ENCODE peak calls at places on chromosomes 16 and 17, in five cellular contexts. F, X, K, L and S are unnamed samples.

GRCh38 chr17:33390479-33391027 is 97.5 kb upstream of the ASIC2 start:
- DNase-seq in F (no peak), X (no peak), K (no peak), L (no peak), S (no peak)

GRCh38 chr16:57800213-57801097 is 1.8 kb downstream of the KIFC3 start:
- DNase-seq in F (no peak), X (no peak), K (no peak), L (peak), S (no peak)

GRCh38 chr17:42354956-42355843 is 33.0 kb downstream of the STAT3 start:
- DNase-seq in F (no peak), X (no peak), K (no peak), L (no peak), S (no peak)

GRCh38 chr17:64780096-64781012 is 118.2 kb upstream of the SMURF2 start:
- DNase-seq in F (peak), X (no peak), K (no peak), L (no peak), S (peak)

GRCh38 chr17:16820161-16820877 is 130.3 kb downstream of the CCDC144A start:
- DNase-seq in F (no peak), X (no peak), K (no peak), L (no peak), S (no peak)

GRCh38 chr17:65723356-65723928 is 162.0 kb upstream of the AXIN2 start:
- DNase-seq in F (no peak), X (no peak), K (no peak), L (no peak), S (no peak)

GRCh38 chr16:84547539-84548058 is 43.1 kb upstream of the MEAK7 start:
- DNase-seq in F (no peak), X (no peak), K (no peak), L (no peak), S (no peak)

GRCh38 chr17:292531-293382 is 59.9 kb downstream of the RPH3AL start:
- DNase-seq in F (no peak), X (no peak), K (no peak), L (no peak), S (no peak)

GRCh38 chr17:79583475-79583874 is 27.4 kb downstream of the RBFOX3 start:
- DNase-seq in F (no peak), X (no peak), K (no peak), L (no peak), S (no peak)

GRCh38 chr16:53091508-53092211 is 36.9 kb downstream of the CHD9 start:
- DNase-seq in F (no peak), X (peak), K (no peak), L (no peak), S (no peak)

GRCh38 chr17:12790806-12791148 is 1.5 kb downstream of the ARHGAP44 start:
- DNase-seq in F (no peak), X (no peak), K (no peak), L (no peak), S (no peak)

GRCh38 chr17:57783338-57783742 is 38.2 kb upstream of the CCDC182 start:
- DNase-seq in F (peak), X (no peak), K (peak), L (peak), S (peak)

GRCh38 chr16:14486520-14487303 is 143.3 kb downstream of the PARN start:
- DNase-seq in F (no peak), X (no peak), K (no peak), L (peak), S (no peak)

GRCh38 chr16:67236551-67237395 is 9.8 kb downstream of the TMEM208 start:
- DNase-seq in F (peak), X (no peak), K (peak), L (peak), S (peak)

GRCh38 chr17:57862990-57863667 is 13.3 kb upstream of the MRPS23 start:
- DNase-seq in F (no peak), X (no peak), K (no peak), L (peak), S (no peak)

GRCh38 chr17:68705331-68706166 is 104.4 kb upstream of the FAM20A start:
- DNase-seq in F (no peak), X (no peak), K (no peak), L (no peak), S (no peak)

GRCh38 chr16:56279132-56279531 is 87.8 kb downstream of the GNAO1 start:
- DNase-seq in F (no peak), X (no peak), K (no peak), L (peak), S (no peak)

GRCh38 chr16:20774703-20775362 is 11.0 kb downstream of the ACSM3 start:
- DNase-seq in F (peak), X (peak), K (peak), L (peak), S (peak)

GRCh38 chr17:81859906-81860755 is at the start of gene P4HB:
- DNase-seq in F (no peak), X (no peak), K (no peak), L (no peak), S (no peak)
- TF ChIP-seq POLR2A in F (peak), X (peak), K (peak), L (peak), S (peak)

GRCh38 chr17:76502326-76503211 is 1.3 kb upstream of the RHBDF2 start:
- DNase-seq in F (no peak), X (no peak), K (no peak), L (no peak), S (no peak)

GRCh38 chr17:76501827-76502307 is 644 bp upstream of the RHBDF2 start:
- DNase-seq in F (no peak), X (no peak), K (no peak), L (no peak), S (no peak)

GRCh38 chr17:76500745-76501017 is 542 bp downstream of the RHBDF2 start:
- DNase-seq in F (no peak), X (no peak), K (no peak), L (no peak), S (no peak)

GRCh38 chr17:76500074-76500744 is 1.0 kb downstream of the RHBDF2 start:
- DNase-seq in F (no peak), X (no peak), K (no peak), L (no peak), S (no peak)

DNA sequence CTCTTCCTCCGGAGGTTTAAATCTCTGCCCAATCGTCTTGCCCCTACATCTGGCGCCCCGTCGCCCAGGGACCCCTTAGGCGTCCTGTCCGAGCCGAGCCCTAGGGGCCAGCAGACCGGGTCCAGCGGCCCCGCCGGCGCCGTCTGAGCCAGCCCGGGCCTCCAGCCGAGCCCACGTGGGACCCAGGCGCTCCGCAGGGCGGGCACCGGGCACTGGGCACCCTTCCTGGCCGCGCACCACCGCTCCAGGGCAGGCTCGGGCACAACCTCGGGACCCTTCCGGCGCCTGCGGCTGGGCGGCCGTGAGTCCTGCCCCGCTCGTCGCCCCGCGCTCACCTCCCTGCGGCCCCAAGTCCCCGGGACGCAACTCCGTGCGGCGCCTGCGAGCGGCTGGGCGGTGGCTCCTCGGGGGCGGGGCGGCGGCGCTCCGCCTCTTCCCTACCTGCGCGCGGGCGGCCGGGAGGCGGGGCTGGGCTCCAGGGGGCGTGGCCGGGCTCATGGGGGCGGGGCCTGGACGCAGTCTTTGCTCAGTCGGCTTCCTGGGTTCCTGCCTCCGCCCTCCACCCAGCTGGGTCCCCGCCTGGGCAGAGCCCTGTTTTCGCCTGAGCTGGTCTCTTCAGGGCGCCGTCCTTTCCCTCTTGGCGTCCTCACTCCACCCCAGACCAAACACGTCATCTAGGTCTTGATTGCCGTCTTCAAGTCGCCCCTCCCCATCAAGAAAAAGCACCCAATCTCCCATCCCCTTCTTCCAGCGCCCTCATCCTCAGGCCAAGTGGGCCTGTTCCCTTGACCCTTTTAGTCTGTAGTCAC is at the start of gene RHBDF2:
- DNase-seq in F (peak), X (peak), K (peak), L (peak), S (peak)
- TF ChIP-seq POLR2AphosphoS5 in F (no peak), X (peak), K (no peak), L (no peak), S (peak)

DNA sequence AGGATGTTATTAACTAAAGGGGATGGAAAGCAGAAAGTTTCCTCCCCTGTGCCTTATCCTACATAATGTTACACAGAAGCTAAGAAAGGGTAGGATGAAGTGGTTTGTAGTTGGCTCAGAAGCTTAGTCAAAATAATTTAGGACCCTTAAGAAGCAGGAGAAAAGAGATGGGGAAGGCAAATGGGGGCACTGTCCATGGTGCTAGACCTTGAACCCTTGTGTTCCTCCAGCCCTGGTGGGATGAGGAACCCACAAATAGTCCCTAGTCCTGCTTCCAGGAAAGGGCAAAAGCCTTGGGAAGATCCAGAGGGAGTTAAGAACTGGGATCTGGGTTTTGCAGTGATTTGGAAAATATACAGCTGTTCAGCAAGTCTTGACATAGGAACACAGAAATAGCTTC is 54.5 kb downstream of the SLC5A11 start:
- DNase-seq in F (no peak), X (no peak), K (no peak), L (no peak), S (no peak)
- TF ChIP-seq TAF1 in F (no peak), X (no peak), K (no peak), L (no peak), S (no peak)

DNA sequence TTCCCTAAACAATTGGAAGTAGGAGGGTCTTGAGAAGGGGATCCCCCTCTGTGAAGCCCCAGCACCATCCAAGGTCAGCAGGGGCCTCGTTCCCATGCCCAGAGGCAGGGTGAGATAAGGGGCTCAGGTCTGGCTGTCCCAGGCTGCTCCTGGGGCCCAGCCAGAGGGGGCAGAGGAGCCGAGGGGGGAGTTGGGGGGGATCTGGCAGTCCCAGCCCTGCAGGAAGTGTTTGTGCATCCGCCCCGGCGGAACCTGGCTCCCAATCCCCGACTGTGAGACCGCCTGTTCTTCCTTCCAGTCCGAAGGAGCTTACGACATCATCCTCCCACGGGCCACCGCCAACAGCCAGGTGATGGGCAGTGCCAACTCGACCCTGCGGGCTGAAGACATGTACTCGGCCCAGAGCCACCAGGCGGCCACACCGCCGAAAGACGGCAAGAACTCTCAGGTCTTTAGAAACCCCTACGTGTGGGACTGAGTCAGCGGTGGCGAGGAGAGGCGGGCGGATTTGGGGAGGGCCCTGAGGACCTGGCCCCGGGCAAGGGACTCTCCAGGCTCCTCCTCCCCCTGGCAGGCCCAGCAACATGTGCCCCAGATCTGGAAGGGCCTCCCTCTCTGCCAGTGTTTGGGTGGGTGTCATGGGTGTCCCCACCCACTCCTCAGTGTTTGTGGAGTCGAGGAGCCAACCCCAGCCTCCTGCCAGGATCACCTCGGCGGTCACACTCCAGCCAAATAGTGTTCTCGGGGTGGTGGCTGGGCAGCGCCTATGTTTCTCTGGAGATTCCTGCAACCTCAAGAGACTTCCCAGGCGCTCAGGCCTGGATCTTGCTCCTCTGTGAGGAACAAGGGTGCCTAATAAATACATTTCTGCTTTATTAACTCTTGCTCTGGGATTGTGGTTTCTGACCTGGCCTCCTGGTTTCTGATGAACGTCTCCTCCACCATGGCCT is 14.9 kb downstream of the GPRC5C start:
- DNase-seq in F (no peak), X (no peak), K (no peak), L (no peak), S (no peak)
- TF ChIP-seq POLR2A in F (no peak), X (no peak), K (no peak), L (no peak), S (no peak)

DNA sequence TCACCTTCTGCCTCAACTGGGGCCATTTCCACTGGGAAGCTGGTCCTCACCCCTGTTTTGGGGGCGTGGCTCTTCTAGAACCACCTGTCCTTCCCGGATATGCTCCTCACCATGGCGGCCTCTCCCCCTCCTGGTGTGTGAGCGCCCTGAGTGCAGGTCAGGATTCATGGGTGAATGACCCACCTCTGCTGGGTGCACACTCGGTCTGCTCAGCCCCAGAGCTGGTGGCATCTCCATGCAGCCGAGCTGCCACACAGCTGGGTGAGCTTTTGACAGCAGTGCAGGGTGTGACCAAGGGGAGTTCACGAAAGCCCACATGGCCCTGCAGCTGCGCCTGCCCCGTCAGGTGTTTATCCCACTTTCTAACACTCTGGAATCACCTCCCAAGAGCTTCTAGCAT is 27.3 kb downstream of the GRIN2C start:
- DNase-seq in F (no peak), X (no peak), K (no peak), L (no peak), S (no peak)
- TF ChIP-seq POLR2AphosphoS5 in F (no peak), X (no peak), K (no peak), L (no peak), S (no peak)

GRCh38 chr17:78010759-78011158 is 52.3 kb downstream of the TNRC6C start:
- DNase-seq in F (no peak), X (no peak), K (no peak), L (no peak), S (no peak)
- TF ChIP-seq TAF1 in F (no peak), X (no peak), K (no peak), L (no peak), S (no peak)

GRCh38 chr16:90081606-90081970 is 4.5 kb upstream of the PRDM7 start:
- DNase-seq in F (no peak), X (no peak), K (no peak), L (no peak), S (no peak)

GRCh38 chr16:90077240-90077756 is at the start of gene PRDM7:
- DNase-seq in F (peak), X (peak), K (peak), L (peak), S (peak)

GRCh38 chr16:90083139-90083538 is 6.0 kb upstream of the PRDM7 start:
- DNase-seq in F (no peak), X (no peak), K (no peak), L (no peak), S (no peak)

GRCh38 chr16:90078594-90078895 is 1.4 kb upstream of the PRDM7 start:
- DNase-seq in F (no peak), X (no peak), K (no peak), L (no peak), S (no peak)

DNA sequence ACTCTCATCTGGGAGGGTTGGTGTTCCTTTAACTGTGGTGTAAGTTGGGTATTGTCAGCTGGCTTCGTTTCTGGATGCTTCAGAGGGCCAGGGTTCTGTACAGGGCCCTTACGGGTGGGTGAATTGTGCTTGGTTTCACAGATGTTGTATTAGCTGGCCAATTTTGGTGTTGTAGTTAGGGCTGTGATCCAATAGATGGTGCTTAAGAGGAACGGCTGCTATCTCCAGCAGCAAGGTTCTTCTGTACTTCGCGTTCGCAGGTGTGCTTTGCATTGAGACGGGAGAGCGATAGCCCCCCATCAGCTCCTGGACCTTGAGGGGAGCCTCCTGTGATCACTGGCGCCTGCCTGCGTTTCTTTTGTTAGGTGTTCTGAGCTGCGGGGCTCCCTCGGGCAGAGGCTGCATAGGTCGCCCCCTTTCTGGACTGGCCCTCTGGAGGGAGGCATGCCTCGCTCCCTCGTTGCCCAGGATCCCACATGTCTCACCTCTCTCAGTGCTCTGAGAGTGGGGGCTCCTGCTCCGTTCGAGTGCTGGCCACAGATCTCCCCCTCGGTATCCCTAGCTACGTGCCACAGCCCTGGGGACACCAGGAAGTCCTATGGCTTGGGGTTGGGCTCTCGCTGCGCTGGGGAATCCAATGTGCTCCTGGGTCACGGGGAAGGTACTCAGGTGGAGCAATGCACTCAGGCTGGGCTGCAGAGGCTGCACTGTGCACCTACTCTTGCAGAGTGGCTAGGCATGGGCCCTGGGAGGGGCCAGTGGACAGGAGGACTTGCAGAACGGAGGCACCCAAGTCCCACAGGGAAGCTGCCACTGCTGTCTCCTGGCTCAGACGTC is 844 bp upstream of the PRDM7 start:
- DNase-seq in F (no peak), X (no peak), K (no peak), L (peak), S (peak)
- TF ChIP-seq POLR2A in F (no peak), X (no peak), K (no peak), L (no peak), S (no peak)

DNA sequence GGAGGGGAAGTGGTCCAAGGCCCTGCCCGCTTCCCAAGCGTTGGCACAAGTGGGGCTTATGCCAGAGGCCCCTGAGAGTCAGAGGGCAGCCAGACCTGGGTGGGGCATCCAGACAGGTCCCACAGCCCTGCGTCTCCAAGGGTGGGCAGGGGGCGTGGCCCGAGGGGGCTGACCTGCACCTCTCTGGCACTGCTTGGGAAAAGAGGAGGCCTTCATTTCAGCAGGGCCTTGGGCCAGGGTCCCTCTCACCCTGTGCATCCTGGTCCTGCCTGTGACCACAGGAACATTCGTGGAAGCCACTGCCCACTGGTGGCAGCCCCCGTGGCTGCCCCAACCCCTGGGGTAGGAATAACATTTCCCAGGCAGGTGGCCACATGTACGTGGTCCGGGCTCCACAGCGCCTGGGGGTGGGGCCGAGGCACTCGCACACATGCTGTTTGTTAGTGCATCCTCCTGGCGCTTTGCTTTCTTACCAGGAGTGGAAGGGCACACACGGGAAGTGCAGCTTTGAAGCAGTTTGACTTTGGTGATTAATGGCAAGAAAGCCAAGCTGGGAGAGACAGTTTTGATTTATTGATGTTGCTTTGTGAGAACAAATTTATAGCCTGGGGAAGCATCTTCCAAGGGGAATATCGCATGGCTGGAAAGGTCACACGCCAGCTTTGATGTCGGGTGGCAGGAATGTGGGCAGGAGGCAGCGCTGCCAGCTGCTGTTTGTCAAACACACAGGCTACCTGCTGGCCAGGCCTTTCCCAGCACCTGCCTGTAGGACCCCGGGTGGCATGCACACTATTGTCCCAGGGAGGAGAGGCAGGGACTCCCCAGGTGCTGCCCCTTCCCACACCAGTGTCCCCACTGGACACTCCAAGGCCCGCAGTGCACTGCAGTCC is 4.3 kb downstream of the CENPX start:
- DNase-seq in F (no peak), X (no peak), K (no peak), L (no peak), S (no peak)
- TF ChIP-seq POLR2AphosphoS5 in F (no peak), X (no peak), K (no peak), L (no peak), S (no peak)